ENCODE peak calls at places on chromosomes 3 and 15, in seven cellular contexts. P is T-cell; A is chondrocyte; C is HT-29; J is DMS153; W is OCI-LY7; L is stimulated activated CD4-positive, alpha-beta T cell treated with anti-CD3 and anti-CD28 coated beads, Interleukin-12 subunit alpha, Interleukin-12 subunit beta, amount 100 ng/mL, for 4 hours. Z is an unnamed sample.

GRCh38 chr3:125231895-125232294 is 19.3 kb upstream of the SLC12A8 start:
- DNase-seq in P (no peak), C (no peak), A (no peak), L (no peak), J (no peak), W (no peak), Z (no peak)

GRCh38 chr3:184373422-184373821 is 4.6 kb downstream of the THPO start:
- DNase-seq in L (no peak), W (no peak), J (no peak), C (peak), P (no peak), A (no peak), Z (no peak)

GRCh38 chr3:79364784-79365183 is 403.0 kb downstream of the ROBO1 start:
- DNase-seq in J (no peak), W (no peak), L (no peak), A (no peak), P (no peak), C (no peak), Z (no peak)

GRCh38 chr3:133864616-133865015 is 31.1 kb downstream of the RAB6B start:
- DNase-seq in L (no peak), P (no peak), W (no peak), J (no peak), A (no peak), C (no peak), Z (no peak)

GRCh38 chr15:70062321-70062956 is 35.3 kb downstream of the TLE3 start:
- DNase-seq in P (no peak), C (peak), A (no peak), L (no peak), W (no peak), J (peak), Z (no peak)

GRCh38 chr3:30319713-30320112 is 286.7 kb upstream of the TGFBR2 start:
- DNase-seq in L (peak), C (peak), A (no peak), W (peak), P (peak), J (no peak), Z (no peak)

GRCh38 chr3:10949197-10949596 is 43.4 kb upstream of the SLC6A1 start:
- DNase-seq in C (no peak), L (no peak), P (no peak), J (no peak), W (no peak), A (no peak), Z (no peak)

GRCh38 chr15:85676332-85676731 is 118.4 kb downstream of the KLHL25 start:
- DNase-seq in C (peak), A (no peak), J (no peak), L (no peak), W (no peak), P (no peak), Z (no peak)

GRCh38 chr3:151305081-151305777 is 11.4 kb downstream of the GPR87 start:
- DNase-seq in C (peak), L (no peak), A (no peak), P (no peak), J (no peak), W (no peak), Z (no peak)

GRCh38 chr3:73350988-73351387 is 273.8 kb downstream of the PDZRN3 start:
- DNase-seq in L (no peak), C (no peak), P (no peak), W (no peak), J (no peak), A (no peak), Z (no peak)

GRCh38 chr3:52236424-52236886 is 2.5 kb downstream of the TWF2 start:
- DNase-seq in C (no peak), L (no peak), J (no peak), P (no peak), W (no peak), A (peak), Z (no peak)

GRCh38 chr3:186380622-186381380 is 18.8 kb upstream of the DGKG start:
- DNase-seq in W (no peak), A (no peak), C (no peak), J (no peak), L (no peak), P (no peak), Z (no peak)

GRCh38 chr3:72182206-72182605 is 397.3 kb upstream of the PROK2 start:
- DNase-seq in W (no peak), P (no peak), J (no peak), L (no peak), A (no peak), C (no peak), Z (no peak)

GRCh38 chr15:92810418-92811138 is 89.5 kb upstream of the CHD2 start:
- DNase-seq in C (peak), P (no peak), J (peak), L (peak), A (no peak), W (peak), Z (peak)

GRCh38 chr15:72486144-72486543 is 12.0 kb downstream of the ARIH1 start:
- DNase-seq in C (no peak), A (no peak), W (no peak), P (no peak), J (no peak), L (no peak), Z (no peak)

GRCh38 chr3:99355465-99355864 is 282.9 kb upstream of the COL8A1 start:
- DNase-seq in C (no peak), A (no peak), L (no peak), W (no peak), P (no peak), J (no peak), Z (no peak)

GRCh38 chr3:179414804-179415203 is 36.5 kb downstream of the GNB4 start:
- DNase-seq in L (no peak), J (no peak), C (no peak), W (no peak), A (no peak), P (no peak), Z (no peak)

GRCh38 chr3:80087769-80088168 is 320.0 kb upstream of the ROBO1 start:
- DNase-seq in C (no peak), J (no peak), P (no peak), A (no peak), W (no peak), L (no peak), Z (no peak)

GRCh38 chr3:129599607-129600006 is 6.9 kb downstream of the PLXND1 start:
- DNase-seq in W (no peak), A (no peak), L (no peak), P (no peak), C (no peak), J (no peak), Z (no peak)

GRCh38 chr3:178076718-178077117 is 459.5 kb upstream of the KCNMB2 start:
- DNase-seq in P (no peak), C (no peak), W (no peak), L (no peak), A (no peak), J (no peak), Z (no peak)

GRCh38 chr3:110814170-110815007 is 257.2 kb upstream of the NECTIN3 start:
- DNase-seq in P (no peak), W (no peak), L (no peak), A (no peak), J (no peak), C (peak), Z (no peak)

GRCh38 chr3:17891139-17891850 is 148.9 kb upstream of the TBC1D5 start:
- DNase-seq in C (peak), L (no peak), A (no peak), P (no peak), J (no peak), W (no peak), Z (no peak)

GRCh38 chr3:67198374-67198773 is 200.3 kb downstream of the KBTBD8 start:
- DNase-seq in C (no peak), J (no peak), P (no peak), W (no peak), L (no peak), A (no peak), Z (no peak)

Z was measured in NCI-H774.